ENCODE peak calls at places on chromosomes 12 and 14, in six cellular contexts. One of them, this sample, is unnamed.

GRCh38 chr12:103966736-103967135 is 1.1 kb downstream of the TDG start:
- DNase-seq in CD4-positive, alpha-beta memory T cell: no peak
- DNase-seq in activated T-cell treated with anti-CD3 and anti-CD28 coated beads, Interleukin-2, amount 50 U/mL, for 72 hours: no peak
- DNase-seq in upper lobe of left lung: no peak
- DNase-seq in lower leg skin: no peak
- DNase-seq in HL-60: no peak
- DNase-seq in this sample: no peak

GRCh38 chr12:50215033-50215432 is 47.9 kb upstream of the CERS5 start:
- DNase-seq in CD4-positive, alpha-beta memory T cell: no peak
- DNase-seq in activated T-cell treated with anti-CD3 and anti-CD28 coated beads, Interleukin-2, amount 50 U/mL, for 72 hours: no peak
- DNase-seq in upper lobe of left lung: no peak
- DNase-seq in lower leg skin: no peak
- DNase-seq in HL-60: no peak
- DNase-seq in this sample: no peak

GRCh38 chr12:6056406-6057211 is 67.9 kb downstream of the VWF start:
- DNase-seq in CD4-positive, alpha-beta memory T cell: no peak
- DNase-seq in activated T-cell treated with anti-CD3 and anti-CD28 coated beads, Interleukin-2, amount 50 U/mL, for 72 hours: peak
- DNase-seq in upper lobe of left lung: no peak
- DNase-seq in lower leg skin: no peak
- DNase-seq in HL-60: no peak
- DNase-seq in this sample: no peak

GRCh38 chr14:38616959-38617358 is 361.1 kb upstream of the CLEC14A start:
- DNase-seq in CD4-positive, alpha-beta memory T cell: no peak
- DNase-seq in activated T-cell treated with anti-CD3 and anti-CD28 coated beads, Interleukin-2, amount 50 U/mL, for 72 hours: no peak
- DNase-seq in upper lobe of left lung: peak
- DNase-seq in lower leg skin: no peak
- DNase-seq in HL-60: no peak
- DNase-seq in this sample: no peak

GRCh38 chr14:93269341-93270068 is 62.4 kb downstream of the UBR7 start:
- DNase-seq in CD4-positive, alpha-beta memory T cell: no peak
- DNase-seq in activated T-cell treated with anti-CD3 and anti-CD28 coated beads, Interleukin-2, amount 50 U/mL, for 72 hours: no peak
- DNase-seq in upper lobe of left lung: no peak
- DNase-seq in lower leg skin: no peak
- DNase-seq in HL-60: no peak
- DNase-seq in this sample: no peak

GRCh38 chr14:55780156-55780946 is 200.3 kb downstream of the KTN1 start:
- DNase-seq in CD4-positive, alpha-beta memory T cell: no peak
- DNase-seq in activated T-cell treated with anti-CD3 and anti-CD28 coated beads, Interleukin-2, amount 50 U/mL, for 72 hours: no peak
- DNase-seq in upper lobe of left lung: peak
- DNase-seq in lower leg skin: peak
- DNase-seq in HL-60: no peak
- DNase-seq in this sample: no peak

GRCh38 chr14:105051182-105052109 is 13.8 kb downstream of the GPR132 start:
- DNase-seq in CD4-positive, alpha-beta memory T cell: no peak
- DNase-seq in activated T-cell treated with anti-CD3 and anti-CD28 coated beads, Interleukin-2, amount 50 U/mL, for 72 hours: no peak
- DNase-seq in upper lobe of left lung: no peak
- DNase-seq in lower leg skin: no peak
- DNase-seq in HL-60: no peak
- DNase-seq in this sample: no peak

GRCh38 chr14:60773558-60773957 is 39.0 kb downstream of the MNAT1 start:
- DNase-seq in CD4-positive, alpha-beta memory T cell: no peak
- DNase-seq in activated T-cell treated with anti-CD3 and anti-CD28 coated beads, Interleukin-2, amount 50 U/mL, for 72 hours: no peak
- DNase-seq in upper lobe of left lung: no peak
- DNase-seq in lower leg skin: no peak
- DNase-seq in HL-60: no peak
- DNase-seq in this sample: no peak

This sample was measured in iPS DF 6.9.